ENCODE peak calls at places on chromosomes 4 and X, in six cellular contexts. S, I, B, C, M and N are unnamed samples.
A peak's percentile ranks its signal among the peaks of the same experiment; 100 is the strongest.

GRCh38 chr4:124903995-124904722 is 191.6 kb upstream of the ANKRD50 start:
- DNase-seq in S (peak; percentile 54), B (no peak), C (no peak), M (no peak), I (peak; percentile 61), N (no peak)

GRCh38 chr4:33104190-33104773 is 2384.1 kb downstream of the PCDH7 start:
- DNase-seq in C (no peak), I (peak; percentile 10), S (no peak), M (no peak), B (no peak), N (no peak)

GRCh38 chr4:173835863-173836262 is 305.8 kb upstream of the HAND2 start:
- DNase-seq in M (no peak), S (no peak), I (peak; percentile 36), C (no peak), B (no peak), N (no peak)

GRCh38 chr4:2257361-2258001 is 4.4 kb downstream of the MXD4 start:
- DNase-seq in M (no peak), B (peak; percentile 65), S (no peak), I (no peak), C (no peak), N (no peak)

GRCh38 chr4:11765849-11766453 is 337.3 kb upstream of the HS3ST1 start:
- DNase-seq in M (peak; percentile 58), I (peak; percentile 68), S (peak; percentile 9), C (no peak), B (no peak), N (peak; percentile 34)

GRCh38 chr4:114807759-114808404 is 209.3 kb downstream of the UGT8 start:
- DNase-seq in B (no peak), S (peak; percentile 0), I (peak; percentile 56), C (no peak), M (peak; percentile 50), N (peak; percentile 64)

GRCh38 chr4:168550071-168550766 is 53.4 kb downstream of the PALLD start:
- DNase-seq in C (no peak), I (no peak), S (no peak), M (no peak), B (no peak), N (no peak)

GRCh38 chr4:104896623-104897296 is 249.9 kb upstream of the TET2 start:
- DNase-seq in S (no peak), B (no peak), C (no peak), M (no peak), I (peak; percentile 77), N (no peak)

GRCh38 chr4:825063-825968 is 613 bp downstream of the CPLX1 start:
- DNase-seq in B (peak; percentile 78), S (no peak), M (no peak), C (peak; percentile 22), I (no peak), N (no peak)
- H3K4me3 ChIP-seq in B (peak overlapping the region; percentile 8), S (no peak overlapping the region), M (no peak overlapping the region), C (no peak overlapping the region), I (peak overlapping the region; percentile 10), N (no peak overlapping the region)

DNA sequence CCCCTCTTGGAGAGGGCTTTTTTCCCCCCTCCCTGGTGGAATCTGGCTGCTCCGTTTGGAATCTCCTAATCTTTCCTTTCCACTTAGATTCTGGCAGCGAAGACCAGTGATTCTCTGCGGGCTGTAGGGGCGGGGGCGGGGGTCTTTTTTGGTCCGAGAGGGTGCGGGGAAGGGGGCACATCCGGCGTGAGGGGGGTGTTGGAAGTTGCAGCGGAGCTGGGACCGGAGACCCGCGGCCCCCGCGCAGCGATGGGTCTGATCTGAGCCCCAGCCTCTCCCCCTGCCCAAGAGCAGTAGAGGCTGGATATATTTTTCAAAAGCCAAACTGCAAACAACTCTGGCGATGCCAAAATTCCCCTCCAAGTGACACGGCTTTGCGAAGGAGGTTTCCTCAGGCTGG is 307 bp downstream of the GRID2 start:
- DNase-seq in S (no peak), M (no peak), B (no peak), I (no peak), C (no peak), N (no peak)
- H3K4me3 ChIP-seq in S (no peak overlapping the region), M (no peak overlapping the region), B (no peak overlapping the region), I (no peak overlapping the region), C (no peak overlapping the region), N (no peak overlapping the region)

GRCh38 chrX:1481636-1482529 is 29.2 kb upstream of the ASMTL start:
- DNase-seq in S (peak; percentile 39), I (peak; percentile 49), B (peak; percentile 69), M (peak; percentile 94), C (peak; percentile 54), N (peak; percentile 98)

GRCh38 chrX:1476682-1477081 is 24.0 kb upstream of the ASMTL start:
- DNase-seq in S (no peak), I (no peak), B (no peak), C (no peak), M (no peak), N (no peak)

GRCh38 chrX:1477229-1477628 is 24.5 kb upstream of the ASMTL start:
- DNase-seq in B (no peak), C (no peak), S (no peak), I (no peak), M (no peak), N (no peak)

GRCh38 chrX:1477801-1478458 is 25.2 kb upstream of the ASMTL start:
- DNase-seq in I (no peak), S (no peak), M (no peak), C (no peak), B (peak; percentile 27), N (no peak)

DNA sequence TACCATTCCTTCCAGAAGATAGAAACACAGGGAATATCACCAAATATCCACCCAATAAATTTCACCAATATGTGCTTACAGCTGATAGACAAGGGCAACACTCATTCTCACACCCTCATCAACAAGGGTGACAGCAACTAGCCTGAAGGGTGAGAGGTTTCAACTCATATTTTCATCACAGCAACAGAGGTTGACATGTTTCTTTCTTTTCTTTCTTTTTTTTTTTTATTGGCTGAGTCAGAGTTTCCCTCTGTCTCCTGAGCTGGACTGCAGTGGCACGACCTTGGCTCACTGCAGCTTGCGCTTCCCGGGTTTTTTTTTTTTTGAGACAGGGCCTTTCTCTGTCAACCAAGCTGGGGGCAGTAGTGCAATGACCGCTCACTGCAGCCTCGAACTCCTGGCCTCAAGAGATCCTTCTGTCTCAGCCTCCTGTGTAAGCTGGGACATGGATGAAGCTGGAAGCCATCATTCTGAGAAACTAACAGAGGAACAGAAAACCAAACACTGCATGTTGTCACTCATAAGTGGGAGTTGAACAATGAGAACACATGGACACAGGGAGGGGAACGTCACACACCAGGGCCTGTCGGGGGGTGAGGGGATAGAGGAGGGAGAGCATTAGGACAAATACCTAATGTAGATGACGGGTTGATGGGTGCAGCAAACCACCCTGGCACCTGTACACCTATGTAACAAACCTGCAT is 27.5 kb upstream of the ASMTL start:
- DNase-seq in I (no peak), B (no peak), M (no peak), S (no peak), C (no peak), N (no peak)
- H3K4me3 ChIP-seq in I (no peak overlapping the region), B (no peak overlapping the region), M (no peak overlapping the region), S (no peak overlapping the region), C (no peak overlapping the region), N (no peak overlapping the region)

DNA sequence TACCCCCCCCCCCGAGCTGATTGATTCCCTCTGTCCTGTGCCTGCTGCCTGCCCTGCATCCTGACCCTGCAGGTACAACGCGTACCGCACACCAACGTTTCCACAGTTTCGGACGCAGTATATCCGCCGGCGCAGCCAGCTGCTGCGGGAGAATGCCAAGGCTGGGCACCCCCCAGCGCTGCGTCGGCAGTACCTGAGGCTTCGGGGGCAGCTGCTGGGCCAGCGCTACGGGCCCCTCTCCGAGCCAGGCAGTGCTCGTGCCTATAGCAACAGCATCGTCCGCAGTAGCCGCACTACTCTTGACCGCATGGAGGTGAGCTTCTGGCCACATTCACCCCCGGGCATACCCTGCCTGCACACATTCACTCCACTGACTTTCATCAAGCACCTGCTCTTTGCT is 1.4 kb downstream of the WDR13 start:
- DNase-seq in I (no peak), B (no peak), C (no peak), M (no peak), S (no peak), N (no peak)
- H3K4me3 ChIP-seq in I (peak overlapping the region; percentile 71), B (no peak overlapping the region), C (no peak overlapping the region), M (peak overlapping the region; percentile 88), S (peak overlapping the region; percentile 62), N (no peak overlapping the region)

GRCh38 chr4:110623710-110624015 is 786 bp upstream of the PITX2 start:
- DNase-seq in C (no peak), B (no peak), S (no peak), I (no peak), M (no peak), N (no peak)
- H3K4me3 ChIP-seq in C (no peak overlapping the region), B (no peak overlapping the region), S (peak overlapping the region; percentile 74), I (no peak overlapping the region), M (no peak overlapping the region), N (peak overlapping the region; percentile 72)

GRCh38 chr4:82988323-82988832 is 22.2 kb downstream of the LIN54 start:
- DNase-seq in S (peak; percentile 84), I (no peak), C (no peak), B (no peak), M (no peak), N (no peak)

GRCh38 chr4:82994834-82995233 is 15.8 kb downstream of the LIN54 start:
- DNase-seq in B (no peak), S (no peak), C (no peak), I (no peak), M (no peak), N (no peak)

GRCh38 chr4:82984459-82984858 is 26.2 kb downstream of the LIN54 start:
- DNase-seq in M (peak; percentile 42), C (no peak), S (peak; percentile 82), I (peak; percentile 22), B (no peak), N (peak; percentile 35)

GRCh38 chr4:82989567-82990429 is 20.8 kb downstream of the LIN54 start:
- DNase-seq in I (no peak), C (no peak), B (no peak), S (no peak), M (peak; percentile 33), N (peak; percentile 46)
- H3K4me3 ChIP-seq in I (no peak overlapping the region), C (no peak overlapping the region), B (no peak overlapping the region), S (no peak overlapping the region), M (no peak overlapping the region), N (no peak overlapping the region)